ENCODE peak calls at places on chromosomes 13 and 19, in ten cellular contexts. D, Q, V, P, J, K, X, C, T and I are unnamed samples.

GRCh38 chr13:26386026-26386425 is 132.1 kb downstream of the CDK8 start:
- DNase-seq in D (no peak), Q (no peak), V (no peak), P (no peak), J (no peak), K (no peak), X (no peak), C (no peak), T (no peak), I (no peak)

GRCh38 chr19:52570005-52570861 is at the start of gene ZNF701:
- DNase-seq in D (peak; percentile 76), Q (peak; percentile 91), V (peak; percentile 89), P (peak; percentile 94), J (peak; percentile 98), K (peak; percentile 94), X (peak; percentile 85), C (peak; percentile 97), T (peak; percentile 79), I (peak; percentile 92)

GRCh38 chr19:47445937-47446402 is 25.7 kb downstream of the SLC8A2 start:
- DNase-seq in D (no peak), Q (peak; percentile 58), V (peak; percentile 30), P (peak; percentile 54), J (peak; percentile 56), K (peak; percentile 49), X (peak; percentile 60), C (no peak), T (no peak), I (peak; percentile 67)

GRCh38 chr19:18167975-18168645 is 5.5 kb upstream of the IFI30 start:
- DNase-seq in D (peak; percentile 17), Q (peak; percentile 47), V (peak; percentile 39), P (peak; percentile 72), J (peak; percentile 76), K (peak; percentile 56), X (peak; percentile 86), C (peak; percentile 64), T (no peak), I (peak; percentile 49)

GRCh38 chr19:45501730-45502014 is 3.4 kb downstream of the PPM1N start:
- DNase-seq in D (no peak), Q (no peak), V (no peak), P (no peak), J (no peak), K (no peak), X (no peak), C (no peak), T (no peak), I (no peak)

GRCh38 chr13:44292545-44292944 is 81.1 kb upstream of the SERP2 start:
- DNase-seq in D (no peak), Q (no peak), V (no peak), P (no peak), J (no peak), K (no peak), X (no peak), C (no peak), T (no peak), I (peak; percentile 19)

GRCh38 chr19:47324502-47324901 is 7.5 kb upstream of the C5AR2 start:
- DNase-seq in D (no peak), Q (no peak), V (no peak), P (no peak), J (no peak), K (no peak), X (no peak), C (no peak), T (no peak), I (no peak)

GRCh38 chr19:38877781-38878574 is at the start of gene RINL:
- DNase-seq in D (no peak), Q (peak; percentile 62), V (peak; percentile 56), P (peak; percentile 82), J (peak; percentile 77), K (no peak), X (no peak), C (peak; percentile 66), T (no peak), I (no peak)

GRCh38 chr19:2477141-2477710 is 1.3 kb downstream of the GADD45B start:
- DNase-seq in D (peak; percentile 36), Q (peak; percentile 11), V (no peak), P (peak; percentile 47), J (peak; percentile 56), K (peak; percentile 49), X (no peak), C (peak; percentile 79), T (no peak), I (no peak)

GRCh38 chr19:1854542-1855039 is 6.3 kb upstream of the REXO1 start:
- DNase-seq in D (no peak), Q (no peak), V (no peak), P (no peak), J (no peak), K (no peak), X (no peak), C (no peak), T (no peak), I (no peak)

GRCh38 chr19:40754611-40755247 is 3.7 kb downstream of the SNRPA start:
- DNase-seq in D (no peak), Q (no peak), V (peak; percentile 45), P (peak; percentile 71), J (peak; percentile 81), K (no peak), X (no peak), C (peak; percentile 74), T (no peak), I (no peak)

GRCh38 chr13:66576381-66576780 is 653.8 kb downstream of the PCDH9 start:
- DNase-seq in D (no peak), Q (no peak), V (no peak), P (no peak), J (no peak), K (no peak), X (no peak), C (no peak), T (no peak), I (no peak)

GRCh38 chr13:44063881-44064280 is 184.2 kb downstream of the LACC1 start:
- DNase-seq in D (no peak), Q (no peak), V (no peak), P (no peak), J (no peak), K (no peak), X (no peak), C (no peak), T (no peak), I (no peak)